ENCODE peak calls at places on chromosomes 5 and 9, in ten cellular contexts. C, S, G, P, L, D, A, H, U and B are unnamed samples.

GRCh38 chr5:181044093-181044599 is 4.1 kb downstream of the BTNL9 start:
- DNase-seq in D (no peak), L (no peak), A (no peak), U (peak), H (no peak), G (no peak), S (no peak), P (no peak), C (no peak), B (no peak)

GRCh38 chr9:15306068-15306756 is 804 bp downstream of the TTC39B start:
- DNase-seq in S (peak), G (peak), L (no peak), C (peak), P (peak), D (no peak), H (peak), A (peak), U (peak), B (peak)

GRCh38 chr9:97983524-97984187 is 515 bp downstream of the ANP32B start:
- DNase-seq in G (peak), C (peak), P (peak), U (peak), A (peak), D (peak), H (peak), S (no peak), L (peak), B (peak)

GRCh38 chr9:79694676-79695400 is 123.1 kb downstream of the TLE4 start:
- DNase-seq in D (no peak), P (peak), G (peak), H (no peak), A (peak), U (no peak), S (no peak), C (peak), L (no peak), B (no peak)

GRCh38 chr5:130289132-130290088 is 385.1 kb downstream of the CHSY3 start:
- DNase-seq in U (no peak), D (no peak), S (no peak), P (peak), C (no peak), G (no peak), H (no peak), L (no peak), A (peak), B (no peak)

GRCh38 chr5:92519717-92520632 is 1061.0 kb downstream of the NR2F1-AS1 start:
- DNase-seq in U (no peak), P (peak), H (no peak), L (no peak), G (no peak), A (no peak), S (no peak), C (peak), D (no peak), B (no peak)

GRCh38 chr5:132684496-132684895 is 10.7 kb downstream of the IL4 start:
- DNase-seq in S (no peak), L (no peak), C (no peak), G (no peak), P (peak), U (no peak), H (no peak), D (no peak), A (no peak), B (no peak)

GRCh38 chr5:158943057-158943456 is 156.7 kb downstream of the EBF1 start:
- DNase-seq in U (no peak), C (peak), A (peak), S (no peak), P (peak), L (no peak), D (no peak), H (peak), G (peak), B (no peak)

GRCh38 chr5:5536871-5537270 is 114.4 kb downstream of the ICE1 start:
- DNase-seq in D (no peak), P (no peak), H (no peak), S (no peak), U (no peak), G (no peak), A (no peak), L (no peak), C (no peak), B (no peak)

GRCh38 chr5:30539004-30539634 is 654.4 kb upstream of the CDH6 start:
- DNase-seq in C (no peak), D (no peak), H (no peak), P (no peak), L (no peak), G (no peak), A (peak), U (peak), S (no peak), B (no peak)

GRCh38 chr9:135992486-135993408 is 31.6 kb upstream of the UBAC1 start:
- DNase-seq in G (peak), H (no peak), S (peak), P (peak), A (peak), D (no peak), C (peak), U (peak), L (no peak), B (peak)

GRCh38 chr9:18605763-18606162 is 131.8 kb downstream of the ADAMTSL1 start:
- DNase-seq in L (no peak), G (no peak), C (peak), D (no peak), H (no peak), U (no peak), S (no peak), P (peak), A (no peak), B (no peak)

GRCh38 chr9:130938652-130939404 is at the start of gene FIBCD1:
- DNase-seq in U (no peak), S (no peak), C (no peak), P (peak), A (peak), G (no peak), D (no peak), H (peak), L (no peak), B (peak)

GRCh38 chr9:126844085-126844484 is 16.4 kb upstream of the ZBTB34 start:
- DNase-seq in G (peak), D (no peak), H (peak), P (peak), C (peak), L (no peak), U (peak), S (no peak), A (peak), B (no peak)

GRCh38 chr5:167985373-167985772 is 306.1 kb upstream of the WWC1 start:
- DNase-seq in U (no peak), L (no peak), A (no peak), P (no peak), H (no peak), C (no peak), D (no peak), G (no peak), S (no peak), B (no peak)

GRCh38 chr5:176152191-176152932 is 85.9 kb upstream of the SIMC1 start:
- DNase-seq in S (no peak), H (no peak), P (no peak), D (no peak), U (no peak), L (no peak), G (no peak), C (no peak), A (no peak), B (no peak)

GRCh38 chr5:129361441-129362025 is 98.6 kb upstream of the ADAMTS19 start:
- DNase-seq in G (no peak), H (no peak), S (no peak), D (no peak), U (no peak), L (no peak), C (peak), A (peak), P (peak), B (no peak)

GRCh38 chr5:141150993-141151325 is 1.1 kb downstream of the PCDHB6 start:
- DNase-seq in L (no peak), U (no peak), A (no peak), H (no peak), D (no peak), P (no peak), S (no peak), C (no peak), G (no peak), B (no peak)

GRCh38 chr5:139982157-139982974 is 60.7 kb downstream of the NRG2 start:
- DNase-seq in L (no peak), A (no peak), U (peak), P (peak), G (no peak), D (no peak), S (no peak), C (no peak), H (no peak), B (no peak)

GRCh38 chr5:19975795-19976194 is 12.2 kb downstream of the CDH18 start:
- DNase-seq in H (no peak), A (no peak), P (no peak), G (no peak), U (no peak), L (no peak), C (no peak), S (no peak), D (no peak), B (no peak)

GRCh38 chr9:33106372-33106771 is 29.9 kb upstream of the SMU1 start:
- DNase-seq in S (no peak), G (no peak), C (no peak), H (no peak), U (no peak), D (no peak), L (no peak), A (no peak), P (no peak), B (no peak)

GRCh38 chr9:107471562-107471961 is 18.0 kb downstream of the KLF4 start:
- DNase-seq in L (no peak), S (no peak), H (no peak), G (no peak), C (peak), A (no peak), P (peak), D (no peak), U (no peak), B (no peak)

GRCh38 chr9:130366888-130367550 is 77.7 kb upstream of the ASS1 start:
- DNase-seq in A (no peak), H (no peak), G (no peak), C (peak), P (no peak), L (no peak), S (no peak), D (no peak), U (no peak), B (no peak)

GRCh38 chr5:150780816-150781221 is 2.3 kb downstream of the SMIM3 start:
- DNase-seq in A (no peak), P (peak), D (no peak), S (no peak), L (no peak), G (no peak), H (peak), C (peak), U (no peak), B (no peak)

GRCh38 chr5:77083088-77083487 is 4.0 kb downstream of the ZBED3 start:
- DNase-seq in U (no peak), C (no peak), A (no peak), L (no peak), P (no peak), S (no peak), H (no peak), D (no peak), G (no peak), B (no peak)

GRCh38 chr9:124309665-124310064 is 51.9 kb downstream of the NEK6 start:
- DNase-seq in P (peak), G (peak), L (no peak), A (peak), H (peak), C (peak), S (no peak), U (no peak), D (no peak), B (no peak)

GRCh38 chr9:114989600-114990410 is 59.4 kb upstream of the TNFSF8 start:
- DNase-seq in D (no peak), G (no peak), L (no peak), S (no peak), H (no peak), P (no peak), A (no peak), C (no peak), U (no peak), B (peak)

GRCh38 chr9:21761309-21761901 is 41.0 kb upstream of the MTAP start:
- DNase-seq in H (no peak), S (no peak), G (no peak), C (peak), A (no peak), U (no peak), P (peak), D (no peak), L (no peak), B (peak)

GRCh38 chr5:79827159-79827562 is 137.5 kb downstream of the CMYA5 start:
- DNase-seq in A (no peak), U (no peak), G (no peak), P (no peak), D (no peak), C (no peak), H (no peak), L (no peak), S (no peak), B (no peak)

GRCh38 chr9:84754896-84755295 is 85.4 kb downstream of the NTRK2 start:
- DNase-seq in D (no peak), L (no peak), C (no peak), U (no peak), P (peak), H (no peak), G (no peak), S (no peak), A (no peak), B (no peak)

GRCh38 chr5:151196556-151197290 is 27.2 kb downstream of the CCDC69 start:
- DNase-seq in H (no peak), G (peak), C (peak), D (no peak), U (no peak), S (no peak), A (no peak), L (no peak), P (peak), B (no peak)

GRCh38 chr5:13957032-13957645 is 12.7 kb upstream of the DNAH5 start:
- DNase-seq in U (no peak), L (no peak), P (peak), C (peak), G (no peak), H (peak), S (peak), A (peak), D (no peak), B (no peak)

GRCh38 chr5:32342656-32343055 is 29.9 kb upstream of the MTMR12 start:
- DNase-seq in L (no peak), C (peak), D (no peak), U (no peak), A (no peak), S (no peak), P (no peak), G (no peak), H (no peak), B (no peak)

GRCh38 chr9:80605129-80605528 is 1033.4 kb downstream of the TLE4 start:
- DNase-seq in G (no peak), C (peak), U (no peak), H (no peak), D (no peak), P (peak), L (no peak), A (peak), S (no peak), B (no peak)

GRCh38 chr5:134550271-134551214 is 25.1 kb downstream of the JADE2 start:
- DNase-seq in U (no peak), G (no peak), H (no peak), S (no peak), A (no peak), P (no peak), C (no peak), D (no peak), L (no peak), B (no peak)

GRCh38 chr5:75622564-75622963 is 11.3 kb downstream of the ANKDD1B start:
- DNase-seq in G (no peak), D (no peak), L (no peak), A (peak), U (no peak), C (peak), S (no peak), P (no peak), H (peak), B (no peak)